ENCODE peak calls at places on chromosome 13, in eight cellular contexts. L, A, V, H, R, O, M and B are unnamed samples.

GRCh38 chr13:78298657-78299056 is 304.7 kb downstream of the POU4F1 start:
- DNase-seq in L (no peak), M (no peak), R (no peak), A (no peak), H (no peak), O (no peak), V (no peak), B (no peak)

GRCh38 chr13:104900186-104900817 is 1635.2 kb downstream of the EFNB2 start:
- DNase-seq in R (no peak), V (no peak), A (no peak), L (no peak), O (no peak), M (no peak), H (no peak), B (no peak)

GRCh38 chr13:33637978-33638743 is 179.8 kb upstream of the RFC3 start:
- DNase-seq in A (peak), H (no peak), R (no peak), L (no peak), V (no peak), O (no peak), M (no peak), B (no peak)

GRCh38 chr13:39960206-39960605 is 304.7 kb downstream of the COG6 start:
- DNase-seq in O (no peak), R (no peak), A (no peak), H (no peak), L (no peak), M (no peak), V (no peak), B (no peak)

GRCh38 chr13:51684076-51684475 is 99.8 kb downstream of the WDFY2 start:
- DNase-seq in A (peak), H (no peak), R (no peak), V (no peak), L (no peak), M (no peak), O (no peak), B (no peak)

GRCh38 chr13:50677687-50678463 is 165.6 kb downstream of the DLEU7 start:
- DNase-seq in H (no peak), V (no peak), R (no peak), L (no peak), O (no peak), M (no peak), A (no peak), B (no peak)

GRCh38 chr13:76992548-76993001 is 694 bp downstream of the CLN5 start:
- DNase-seq in V (peak), O (no peak), M (no peak), L (no peak), H (no peak), A (peak), R (no peak), B (peak)

GRCh38 chr13:77184455-77184854 is 142.4 kb downstream of the MYCBP2 start:
- DNase-seq in O (no peak), A (no peak), H (no peak), V (peak), L (no peak), R (no peak), M (no peak), B (peak)

GRCh38 chr13:107642841-107643240 is 572.5 kb downstream of the LIG4 start:
- DNase-seq in R (no peak), H (no peak), V (no peak), M (no peak), L (no peak), O (no peak), A (peak), B (no peak)

GRCh38 chr13:44541601-44542000 is 34.5 kb downstream of the TSC22D1 start:
- DNase-seq in R (no peak), M (no peak), H (no peak), L (no peak), V (no peak), O (no peak), A (no peak), B (no peak)

GRCh38 chr13:114019367-114019766 is 45.5 kb upstream of the C13orf46 start:
- DNase-seq in R (no peak), O (no peak), L (no peak), A (no peak), V (no peak), M (no peak), H (no peak), B (no peak)

GRCh38 chr13:111865046-111865445 is 201.9 kb upstream of the SOX1 start:
- DNase-seq in R (no peak), O (no peak), A (no peak), H (no peak), M (no peak), V (no peak), L (no peak), B (no peak)

GRCh38 chr13:102897371-102898138 is 51.7 kb downstream of the ERCC5 start:
- DNase-seq in O (no peak), R (no peak), V (no peak), H (no peak), M (no peak), L (no peak), A (no peak), B (no peak)

GRCh38 chr13:93262729-93263128 is 36.1 kb downstream of the GPC6 start:
- DNase-seq in M (no peak), A (peak), R (no peak), V (no peak), H (no peak), O (no peak), L (no peak), B (no peak)

GRCh38 chr13:113950451-113951245 is 23.2 kb downstream of the C13orf46 start:
- DNase-seq in O (no peak), M (no peak), H (no peak), A (no peak), V (no peak), L (no peak), R (no peak), B (no peak)

GRCh38 chr13:48580185-48580803 is 47.4 kb upstream of the RCBTB2 start:
- DNase-seq in H (peak), A (peak), V (no peak), R (no peak), O (peak), L (no peak), M (peak), B (no peak)
- TF ChIP-seq CTCF in H (peak), A (peak), V (peak), R (peak), O (peak), L (peak), M (peak), B (peak)

GRCh38 chr13:26660761-26661160 is 99.8 kb downstream of the GPR12 start:
- DNase-seq in L (no peak), M (no peak), V (no peak), R (no peak), H (no peak), A (no peak), O (no peak), B (no peak)
- TF ChIP-seq CTCF in L (no peak), M (no peak), V (no peak), R (no peak), H (no peak), A (no peak), O (no peak), B (no peak)

GRCh38 chr13:43111887-43112400 is 88.6 kb downstream of the DNAJC15 start:
- DNase-seq in A (no peak), V (no peak), H (no peak), M (no peak), R (no peak), L (no peak), O (no peak), B (no peak)

GRCh38 chr13:43114504-43114903 is 91.1 kb downstream of the DNAJC15 start:
- DNase-seq in H (no peak), O (no peak), M (no peak), V (no peak), R (no peak), L (no peak), A (no peak), B (no peak)

GRCh38 chr13:43113603-43114002 is 90.2 kb downstream of the DNAJC15 start:
- DNase-seq in O (no peak), V (no peak), R (no peak), L (no peak), H (no peak), M (no peak), A (no peak), B (no peak)

GRCh38 chr13:43119206-43119605 is 95.8 kb downstream of the DNAJC15 start:
- DNase-seq in R (no peak), A (no peak), O (no peak), H (no peak), M (no peak), V (no peak), L (no peak), B (no peak)

GRCh38 chr13:43116242-43116641 is 92.9 kb downstream of the DNAJC15 start:
- DNase-seq in R (no peak), A (no peak), L (no peak), O (no peak), H (no peak), V (no peak), M (no peak), B (no peak)
- TF ChIP-seq CTCF in R (no peak), A (no peak), L (no peak), O (peak), H (no peak), V (peak), M (no peak), B (no peak)

GRCh38 chr13:29000802-29001201 is 180.7 kb downstream of the MTUS2 start:
- DNase-seq in L (no peak), H (no peak), O (no peak), R (no peak), A (no peak), V (no peak), M (no peak), B (no peak)

GRCh38 chr13:29006359-29006850 is 186.3 kb downstream of the MTUS2 start:
- DNase-seq in M (no peak), A (no peak), H (no peak), V (no peak), L (no peak), O (no peak), R (no peak), B (no peak)

DNA sequence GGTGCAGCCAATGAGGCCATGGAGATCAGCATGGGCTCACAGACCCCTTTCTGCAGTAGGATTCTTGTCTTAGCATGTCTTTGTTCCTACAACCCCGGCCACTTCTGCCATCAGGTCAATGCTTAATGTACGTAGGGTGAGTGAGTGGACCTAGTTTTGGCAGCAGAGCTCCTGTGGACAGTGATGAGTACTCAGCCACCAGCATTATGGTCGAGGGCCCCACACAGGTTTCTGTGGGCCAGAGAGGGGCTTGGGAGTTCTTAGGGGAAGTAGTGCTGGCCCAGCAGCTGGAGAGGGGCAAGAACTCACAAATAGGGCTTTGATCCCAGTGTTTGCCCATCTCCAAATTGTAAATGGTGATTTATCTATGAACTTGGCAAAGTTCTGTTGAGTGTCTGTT is 184.9 kb downstream of the MTUS2 start:
- DNase-seq in O (no peak), L (no peak), M (no peak), A (no peak), V (no peak), R (no peak), H (no peak), B (no peak)
- TF ChIP-seq CTCF in O (no peak), L (no peak), M (no peak), A (no peak), V (no peak), R (no peak), H (no peak), B (no peak)

DNA sequence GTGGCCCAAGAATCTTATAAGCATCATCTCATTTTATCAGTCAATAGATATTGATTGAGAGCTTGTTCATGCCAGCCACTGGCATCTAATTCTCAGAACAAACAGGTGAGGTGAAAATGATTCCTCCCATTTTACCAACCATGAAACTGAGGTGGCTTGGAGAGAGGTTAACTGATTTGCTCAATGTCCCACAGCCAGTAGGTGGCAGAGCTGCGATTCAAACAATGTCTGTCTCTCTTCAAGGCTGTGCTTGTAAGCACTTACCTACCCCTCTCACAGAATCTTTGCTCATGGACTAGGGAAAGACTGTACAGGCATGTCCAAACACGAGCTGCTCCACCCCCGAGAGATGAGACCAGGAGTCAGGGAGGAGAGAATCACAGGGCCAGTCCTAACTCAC is 21.5 kb upstream of the GSX1 start:
- DNase-seq in M (no peak), R (no peak), A (peak), L (no peak), O (no peak), H (no peak), V (no peak), B (no peak)
- TF ChIP-seq CTCF in M (no peak), R (no peak), A (peak), L (no peak), O (peak), H (no peak), V (peak), B (no peak)

GRCh38 chr13:26658972-26659371 is 101.5 kb downstream of the WASF3 start:
- DNase-seq in H (no peak), R (no peak), M (no peak), O (no peak), L (no peak), A (no peak), V (no peak), B (no peak)

GRCh38 chr13:26653842-26654241 is 96.4 kb downstream of the WASF3 start:
- DNase-seq in H (no peak), M (no peak), O (no peak), L (no peak), V (no peak), R (no peak), A (no peak), B (no peak)

GRCh38 chr13:26658491-26658890 is 101.0 kb downstream of the WASF3 start:
- DNase-seq in V (no peak), H (no peak), O (no peak), M (no peak), A (no peak), R (no peak), L (no peak), B (no peak)

GRCh38 chr13:26660185-26660584 is 100.4 kb downstream of the GPR12 start:
- DNase-seq in O (no peak), M (no peak), R (no peak), V (no peak), H (no peak), L (no peak), A (no peak), B (no peak)

GRCh38 chr13:26656919-26657318 is 99.4 kb downstream of the WASF3 start:
- DNase-seq in A (peak), L (no peak), V (no peak), M (no peak), O (no peak), R (no peak), H (no peak), B (no peak)
- TF ChIP-seq CTCF in A (peak), L (no peak), V (peak), M (no peak), O (peak), R (no peak), H (no peak), B (no peak)

GRCh38 chr13:97512732-97513131 is 78.8 kb downstream of the RAP2A start:
- DNase-seq in A (no peak), R (no peak), H (no peak), V (no peak), M (no peak), L (no peak), O (no peak), B (no peak)
- TF ChIP-seq CTCF in A (no peak), R (no peak), H (no peak), V (no peak), M (no peak), L (no peak), O (no peak), B (no peak)